ENCODE peak calls at places on chromosomes 6 and 20, in eight cellular contexts. P, O, W, X, T, K, H and Q are unnamed samples.

GRCh38 chr20:19077370-19078220 is 134.8 kb upstream of the SLC24A3 start:
- DNase-seq in X (no peak), H (no peak), P (no peak), K (no peak), O (no peak), T (no peak), W (no peak), Q (no peak)

GRCh38 chr6:49121970-49122369 is 341.1 kb downstream of the MMUT start:
- DNase-seq in O (no peak), P (no peak), H (no peak), T (no peak), X (no peak), K (no peak), W (no peak), Q (no peak)

GRCh38 chr6:122289721-122290501 is 109.5 kb upstream of the HSF2 start:
- DNase-seq in W (peak; percentile 1), O (peak; percentile 13), H (no peak), X (no peak), T (no peak), K (peak; percentile 3), P (peak; percentile 13), Q (peak; percentile 35)

GRCh38 chr6:75157336-75157735 is 48.5 kb downstream of the COL12A1 start:
- DNase-seq in K (no peak), X (no peak), O (no peak), P (no peak), T (no peak), H (no peak), W (peak; percentile 78), Q (no peak)

GRCh38 chr6:147023581-147023980 is 180.6 kb upstream of the STXBP5 start:
- DNase-seq in O (no peak), K (no peak), H (no peak), P (no peak), X (no peak), T (no peak), W (no peak), Q (no peak)

GRCh38 chr6:43720999-43721398 is 33.4 kb upstream of the MRPS18A start:
- DNase-seq in P (no peak), O (no peak), H (no peak), T (no peak), K (no peak), W (no peak), X (no peak), Q (no peak)

GRCh38 chr6:109770047-109770446 is 79.0 kb downstream of the FIG4 start:
- DNase-seq in T (no peak), P (no peak), O (no peak), K (no peak), W (no peak), X (no peak), H (no peak), Q (no peak)

GRCh38 chr6:43911354-43911624 is 141.3 kb downstream of the VEGFA start:
- DNase-seq in X (no peak), P (no peak), K (no peak), W (no peak), O (no peak), H (no peak), T (no peak), Q (no peak)

GRCh38 chr6:158996863-158997262 is 3.1 kb downstream of the RSPH3 start:
- DNase-seq in W (no peak), H (no peak), X (no peak), K (no peak), T (no peak), O (no peak), P (no peak), Q (no peak)

GRCh38 chr6:152309648-152310047 is 327.5 kb downstream of the SYNE1 start:
- DNase-seq in T (no peak), W (no peak), X (no peak), H (no peak), K (no peak), P (no peak), O (no peak), Q (no peak)

GRCh38 chr6:115467726-115468125 is 593.0 kb downstream of the FRK start:
- DNase-seq in X (no peak), K (no peak), O (no peak), W (no peak), P (no peak), H (no peak), T (no peak), Q (no peak)

GRCh38 chr6:43733471-43734293 is 36.3 kb upstream of the VEGFA start:
- DNase-seq in H (no peak), K (no peak), T (no peak), W (no peak), P (no peak), X (peak; percentile 56), O (no peak), Q (no peak)

GRCh38 chr6:156857573-156857972 is 80.4 kb downstream of the ARID1B start:
- DNase-seq in T (no peak), X (no peak), O (no peak), W (no peak), K (no peak), P (no peak), H (no peak), Q (no peak)

GRCh38 chr6:75210885-75211739 is 5.3 kb upstream of the COL12A1 start:
- DNase-seq in T (no peak), O (peak; percentile 37), K (peak; percentile 44), X (no peak), W (peak; percentile 60), P (no peak), H (peak; percentile 55), Q (peak; percentile 64)

GRCh38 chr6:9136141-9136865 is 701.0 kb upstream of the SLC35B3 start:
- DNase-seq in W (no peak), P (no peak), O (no peak), K (no peak), T (no peak), H (no peak), X (no peak), Q (no peak)

GRCh38 chr6:5201271-5201670 is 59.5 kb downstream of the LYRM4 start:
- DNase-seq in O (no peak), K (no peak), X (no peak), P (no peak), H (no peak), W (no peak), T (no peak), Q (no peak)

GRCh38 chr6:127120109-127120786 is 1.8 kb downstream of the RSPO3 start:
- DNase-seq in W (no peak), T (no peak), P (no peak), X (no peak), H (no peak), O (no peak), K (peak; percentile 34), Q (no peak)

GRCh38 chr6:71284785-71285184 is 3.8 kb upstream of the OGFRL1 start:
- DNase-seq in P (no peak), X (no peak), K (no peak), H (no peak), O (no peak), T (no peak), W (no peak), Q (no peak)

GRCh38 chr6:98946877-98947410 is 802 bp downstream of the FBXL4 start:
- DNase-seq in H (no peak), W (no peak), X (no peak), O (no peak), P (no peak), K (peak; percentile 31), T (no peak), Q (no peak)

GRCh38 chr6:42783177-42783875 is 1.5 kb downstream of the BICRAL start:
- DNase-seq in P (no peak), H (peak; percentile 78), O (peak; percentile 56), X (no peak), W (peak; percentile 54), K (peak; percentile 86), T (no peak), Q (no peak)

GRCh38 chr20:9515211-9515580 is 806 bp downstream of the LAMP5 start:
- DNase-seq in K (peak; percentile 54), X (no peak), T (no peak), H (no peak), W (no peak), P (no peak), O (no peak), Q (no peak)

DNA sequence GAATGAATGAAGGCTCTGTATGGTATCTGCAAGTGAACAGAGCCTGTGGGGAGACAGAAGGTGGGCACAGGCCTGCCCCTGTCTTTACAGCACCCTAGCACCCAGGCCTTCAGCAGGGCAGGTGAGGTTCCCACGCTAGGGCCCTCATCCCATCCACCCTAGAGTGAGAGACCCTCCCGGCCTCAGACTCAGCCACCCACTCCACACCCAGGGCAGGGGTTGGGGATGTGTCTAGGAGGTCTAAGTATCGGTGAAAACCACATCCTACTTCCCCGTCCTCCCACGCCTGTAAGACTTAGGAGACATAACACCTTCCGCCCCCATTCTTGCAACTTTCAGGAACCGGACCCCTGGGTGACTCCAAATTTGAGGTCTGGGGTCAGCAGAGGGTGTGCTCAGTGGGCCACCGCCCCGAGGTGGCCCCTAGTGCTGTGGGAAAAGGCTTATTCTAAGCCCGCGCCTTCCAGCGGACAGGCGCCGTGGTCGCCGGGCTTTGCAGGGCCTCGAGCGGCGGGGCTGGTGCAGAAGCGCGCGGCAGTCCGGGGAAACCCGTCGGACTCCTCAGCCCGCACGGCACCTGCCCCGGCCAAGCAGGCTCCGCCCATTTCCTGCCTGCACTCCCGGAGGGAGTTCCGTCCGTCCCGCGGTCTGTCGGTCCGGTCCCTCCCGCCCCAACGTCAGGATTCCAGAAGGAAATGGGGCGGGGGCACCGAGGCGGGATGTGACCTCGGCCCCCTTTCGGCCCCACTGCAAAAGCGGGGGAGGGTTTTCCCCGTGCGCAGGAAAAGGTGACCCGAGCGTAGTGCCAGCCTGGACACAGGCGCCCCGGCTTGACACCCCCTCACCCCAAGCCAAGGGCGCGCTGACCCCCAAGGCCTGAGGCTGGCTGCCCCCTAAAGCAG is 872 bp downstream of the SAMD10 start:
- DNase-seq in X (no peak), K (peak; percentile 79), T (no peak), H (peak; percentile 76), O (peak; percentile 79), P (no peak), W (peak; percentile 30), Q (no peak)
- H3K9ac ChIP-seq in X (peak overlapping the region; percentile 68), K (no peak overlapping the region), T (peak overlapping the region; percentile 38), H (peak overlapping the region; percentile 92), O (peak overlapping the region; percentile 71), P (peak overlapping the region; percentile 76), W (no peak overlapping the region), Q (peak overlapping the region; percentile 59)

DNA sequence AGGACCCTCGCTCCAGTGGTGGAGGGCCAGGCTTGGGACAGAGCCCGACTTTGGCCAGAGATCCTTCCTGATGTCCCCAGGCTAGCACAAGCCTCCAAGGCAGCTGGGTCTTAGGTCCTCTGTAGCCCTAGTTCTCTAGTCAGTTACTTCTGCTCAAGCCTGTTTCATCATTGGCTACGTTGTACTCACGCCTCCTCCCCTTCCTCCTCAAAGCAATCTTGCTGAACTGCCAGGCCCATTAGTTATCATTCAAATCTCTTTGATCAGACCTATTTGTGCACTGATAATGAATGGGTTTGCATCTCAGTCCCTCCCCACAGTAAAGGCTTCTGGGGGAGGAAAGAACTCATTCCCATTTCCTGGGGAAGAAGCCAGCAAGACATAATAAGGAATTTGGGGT is 256.8 kb downstream of the NFATC2 start:
- DNase-seq in P (no peak), X (no peak), T (no peak), W (no peak), O (no peak), H (no peak), K (no peak), Q (no peak)
- TF ChIP-seq POLR2AphosphoS5 in P (no peak), X (no peak), T (no peak), W (no peak), O (no peak), H (no peak), K (no peak), Q (no peak)

GRCh38 chr20:59724457-59725366 is 120.4 kb downstream of the PHACTR3 start:
- DNase-seq in K (no peak), P (no peak), O (no peak), T (no peak), X (no peak), W (no peak), H (no peak), Q (no peak)
- H3K9ac ChIP-seq in K (no peak overlapping the region), P (no peak overlapping the region), O (no peak overlapping the region), T (no peak overlapping the region), X (no peak overlapping the region), W (no peak overlapping the region), H (no peak overlapping the region), Q (no peak overlapping the region)

GRCh38 chr20:3494218-3494617 is 23.4 kb downstream of the ATRN start:
- DNase-seq in O (no peak), T (no peak), X (no peak), H (no peak), P (no peak), K (no peak), W (no peak), Q (no peak)
- TF ChIP-seq POLR2AphosphoS5 in O (no peak), T (no peak), X (no peak), H (no peak), P (no peak), K (no peak), W (no peak), Q (no peak)